ENCODE peak calls at places on chromosomes 12 and 14, in seven cellular contexts. Q is T follicular helper cell; V is GM23248; O is Daoy; K is iris pigment epithelial cell; L is neural crest cell; J is activated CD4-positive, alpha-beta memory T cell treated with anti-CD3 and anti-CD28 coated beads, Interleukin-2, amount 10 ng/mL, durations not matched to agents 7 days and 5 days. B is an unnamed sample.

GRCh38 chr14:50892255-50892654 is 20.4 kb downstream of the ABHD12B start:
- DNase-seq in Q (no peak), V (no peak), O (no peak), K (no peak), L (no peak), J (no peak), B (no peak)

GRCh38 chr12:55684761-55685370 is 22.8 kb downstream of the ITGA7 start:
- DNase-seq in Q (no peak), V (no peak), O (no peak), K (no peak), L (no peak), J (no peak), B (no peak)

GRCh38 chr12:20426956-20427355 is 58.6 kb downstream of the PDE3A start:
- DNase-seq in Q (no peak), V (no peak), O (no peak), K (no peak), L (no peak), J (no peak), B (no peak)

GRCh38 chr12:66901136-66901932 is 222.5 kb upstream of the GRIP1 start:
- DNase-seq in Q (no peak), V (no peak), O (no peak), K (no peak), L (no peak), J (no peak), B (no peak)

GRCh38 chr14:101060171-101060601 is 156.7 kb upstream of the RTL1 start:
- DNase-seq in Q (no peak), V (no peak), O (no peak), K (no peak), L (no peak), J (no peak), B (no peak)

GRCh38 chr12:104578453-104578852 is 121.7 kb downstream of the CHST11 start:
- DNase-seq in Q (no peak), V (peak; percentile 95), O (peak; percentile 86), K (peak; percentile 89), L (no peak), J (peak; percentile 37), B (no peak)

GRCh38 chr14:63045234-63045611 is at the start of gene KCNH5:
- DNase-seq in Q (no peak), V (peak; percentile 47), O (peak; percentile 79), K (peak; percentile 24), L (no peak), J (no peak), B (no peak)

GRCh38 chr14:91202234-91202974 is 42.1 kb downstream of the GPR68 start:
- DNase-seq in Q (no peak), V (peak; percentile 68), O (peak; percentile 89), K (peak; percentile 29), L (no peak), J (peak; percentile 63), B (no peak)

GRCh38 chr14:58808828-58809227 is 171.1 kb downstream of the DACT1 start:
- DNase-seq in Q (no peak), V (peak; percentile 25), O (peak; percentile 31), K (peak; percentile 81), L (no peak), J (no peak), B (no peak)

GRCh38 chr12:123983822-123984485 is 10.9 kb downstream of the ZNF664 start:
- DNase-seq in Q (peak; percentile 31), V (peak; percentile 85), O (peak; percentile 59), K (peak; percentile 79), L (no peak), J (peak; percentile 55), B (peak; percentile 25)

GRCh38 chr12:107513636-107514400 is 171.8 kb upstream of the PWP1 start:
- DNase-seq in Q (no peak), V (no peak), O (no peak), K (no peak), L (no peak), J (no peak), B (no peak)

GRCh38 chr12:77189463-77189862 is 124.1 kb upstream of the E2F7 start:
- DNase-seq in Q (no peak), V (peak; percentile 87), O (peak; percentile 89), K (peak; percentile 75), L (no peak), J (no peak), B (no peak)

GRCh38 chr14:33794791-33795300 is 156.0 kb downstream of the EGLN3 start:
- DNase-seq in Q (no peak), V (peak; percentile 64), O (no peak), K (peak; percentile 23), L (no peak), J (no peak), B (no peak)

GRCh38 chr12:124674937-124675336 is 107.5 kb upstream of the NCOR2 start:
- DNase-seq in Q (no peak), V (no peak), O (no peak), K (no peak), L (no peak), J (no peak), B (no peak)

GRCh38 chr12:113479578-113480335 is 8.1 kb upstream of the LHX5 start:
- DNase-seq in Q (peak; percentile 3), V (peak; percentile 62), O (peak; percentile 74), K (no peak), L (peak; percentile 82), J (peak; percentile 35), B (peak; percentile 23)

GRCh38 chr14:99749763-99750715 is 43.2 kb upstream of the EML1 start:
- DNase-seq in Q (no peak), V (peak; percentile 25), O (no peak), K (no peak), L (no peak), J (no peak), B (no peak)

GRCh38 chr12:30257614-30258013 is 438.1 kb downstream of the IPO8 start:
- DNase-seq in Q (no peak), V (no peak), O (no peak), K (peak; percentile 1), L (no peak), J (no peak), B (no peak)

GRCh38 chr12:32542550-32543229 is 136.4 kb upstream of the DNM1L start:
- DNase-seq in Q (no peak), V (no peak), O (no peak), K (no peak), L (no peak), J (no peak), B (no peak)

GRCh38 chr14:100857923-100858837 is 32.3 kb downstream of the MEG3 start:
- DNase-seq in Q (no peak), V (no peak), O (no peak), K (no peak), L (no peak), J (no peak), B (no peak)

GRCh38 chr12:51730745-51731144 is 117.8 kb downstream of the FIGNL2 start:
- DNase-seq in Q (no peak), V (no peak), O (no peak), K (no peak), L (no peak), J (no peak), B (no peak)

GRCh38 chr12:131921866-131922769 is 7.0 kb upstream of the PUS1 start:
- DNase-seq in Q (no peak), V (no peak), O (no peak), K (no peak), L (no peak), J (no peak), B (no peak)